ENCODE peak calls at places on chromosomes 16 and 17, in six cellular contexts. Z is GDM1, A is HEK293T, S is iPS DF 6.9, B is small intestine, R is RCC 7860. F is an unnamed sample.

GRCh38 chr16:4593069-4593468 is 21.6 kb downstream of the UBALD1 start:
- DNase-seq in Z (no peak), A (no peak), S (no peak), B (no peak), R (no peak), F (no peak)

GRCh38 chr17:19714542-19715411 is 1.6 kb downstream of the SLC47A2 start:
- DNase-seq in Z (no peak), A (no peak), S (no peak), B (peak), R (no peak), F (peak)

GRCh38 chr17:20890338-20890737 is 152.5 kb downstream of the USP22 start:
- DNase-seq in Z (no peak), A (no peak), S (no peak), B (no peak), R (no peak), F (no peak)

GRCh38 chr17:72143245-72143644 is 22.4 kb downstream of the SOX9 start:
- DNase-seq in Z (no peak), A (no peak), S (no peak), B (peak), R (no peak), F (no peak)

GRCh38 chr16:3494574-3494973 is 715 bp downstream of the C16orf90 start:
- DNase-seq in Z (no peak), A (no peak), S (no peak), B (no peak), R (no peak), F (no peak)

GRCh38 chr17:10787306-10788020 is 16.4 kb downstream of the TMEM238L start:
- DNase-seq in Z (no peak), A (no peak), S (no peak), B (no peak), R (no peak), F (no peak)

GRCh38 chr17:18161226-18162094 is 22.2 kb upstream of the ALKBH5 start:
- DNase-seq in Z (no peak), A (no peak), S (no peak), B (no peak), R (no peak), F (no peak)

GRCh38 chr16:86063696-86064405 is 164.9 kb downstream of the IRF8 start:
- DNase-seq in Z (no peak), A (no peak), S (no peak), B (no peak), R (no peak), F (no peak)

GRCh38 chr16:668519-669171 is 713 bp downstream of the RHOT2 start:
- DNase-seq in Z (no peak), A (no peak), S (no peak), B (no peak), R (no peak), F (peak)

GRCh38 chr17:29615492-29616299 is 7.0 kb downstream of the CORO6 start:
- DNase-seq in Z (peak), A (no peak), S (no peak), B (peak), R (no peak), F (peak)

F was measured in HT-29.